ENCODE peak calls at places on chromosome 1, in four cellular contexts. J is fibroblast of lung; H is NCI-H1436; V is activated CD8-positive, alpha-beta memory T cell treated with anti-CD3 and anti-CD28 coated beads for 1 hour. R is an unnamed sample.

GRCh38 chr1:87024936-87025537 is 110.6 kb downstream of the HS2ST1 start:
- DNase-seq in J (peak), H (peak), V (no peak), R (peak)

GRCh38 chr1:63634471-63634870 is 41.3 kb downstream of the PGM1 start:
- DNase-seq in J (no peak), H (no peak), V (no peak), R (no peak)

GRCh38 chr1:15835205-15835740 is 12.2 kb upstream of the SPEN start:
- DNase-seq in J (no peak), H (peak), V (peak), R (no peak)

GRCh38 chr1:154352581-154353459 is 27.5 kb downstream of the ATP8B2 start:
- DNase-seq in J (peak), H (peak), V (no peak), R (peak)

GRCh38 chr1:109137959-109138757 is 24.2 kb downstream of the ELAPOR1 start:
- DNase-seq in J (no peak), H (no peak), V (no peak), R (no peak)

GRCh38 chr1:21579788-21580187 is 70.6 kb downstream of the ALPL start:
- DNase-seq in J (no peak), H (no peak), V (no peak), R (no peak)

GRCh38 chr1:50750021-50750619 is 209.9 kb downstream of the FAF1 start:
- DNase-seq in J (peak), H (peak), V (no peak), R (peak)

GRCh38 chr1:161792740-161793139 is 26.6 kb downstream of the ATF6 start:
- DNase-seq in J (peak), H (peak), V (no peak), R (peak)

GRCh38 chr1:71350805-71351204 is 270.0 kb upstream of the ZRANB2 start:
- DNase-seq in J (peak), H (no peak), V (no peak), R (no peak)

GRCh38 chr1:193629875-193630274 is 443.5 kb upstream of the B3GALT2 start:
- DNase-seq in J (no peak), H (no peak), V (no peak), R (no peak)

GRCh38 chr1:175146535-175147213 is 45.9 kb downstream of the KIAA0040 start:
- DNase-seq in J (peak), H (peak), V (peak), R (no peak)

GRCh38 chr1:48205547-48205946 is 17.0 kb upstream of the SLC5A9 start:
- DNase-seq in J (no peak), H (no peak), V (no peak), R (no peak)

GRCh38 chr1:20448626-20449215 is 37.3 kb downstream of the CAMK2N1 start:
- DNase-seq in J (no peak), H (no peak), V (no peak), R (no peak)

GRCh38 chr1:28855969-28856368 is 44.0 kb downstream of the OPRD1 start:
- DNase-seq in J (no peak), H (no peak), V (no peak), R (no peak)

GRCh38 chr1:8284167-8284566 is 33.7 kb upstream of the SLC45A1 start:
- DNase-seq in J (peak), H (no peak), V (no peak), R (no peak)

GRCh38 chr1:35561972-35562680 is 4.5 kb downstream of the NCDN start:
- DNase-seq in J (no peak), H (no peak), V (no peak), R (no peak)

GRCh38 chr1:223702735-223703667 is 9.3 kb upstream of the CAPN2 start:
- DNase-seq in J (peak), H (no peak), V (no peak), R (no peak)